ENCODE peak calls at places on chromosome 17, in five cellular contexts. S, W, R, Z and G are unnamed samples.

GRCh38 chr17:13909901-13910519 is 159.3 kb upstream of the COX10 start:
- DNase-seq in S (no peak), W (no peak), R (no peak), Z (no peak), G (no peak)

GRCh38 chr17:66461343-66461995 is 159.1 kb downstream of the PRKCA start:
- DNase-seq in S (no peak), W (no peak), R (no peak), Z (no peak), G (no peak)

GRCh38 chr17:49703557-49704277 is 4.0 kb downstream of the SLC35B1 start:
- DNase-seq in S (peak), W (no peak), R (no peak), Z (no peak), G (no peak)

GRCh38 chr17:29958947-29959657 is 17.7 kb downstream of the EFCAB5 start:
- DNase-seq in S (no peak), W (no peak), R (no peak), Z (no peak), G (no peak)

GRCh38 chr17:30104575-30105339 is 11.9 kb upstream of the NSRP1 start:
- DNase-seq in S (peak), W (peak), R (peak), Z (peak), G (peak)

GRCh38 chr17:16886655-16887322 is 85.1 kb downstream of the TNFRSF13B start:
- DNase-seq in S (no peak), W (no peak), R (peak), Z (no peak), G (no peak)

GRCh38 chr17:67511012-67511411 is 133.9 kb downstream of the PITPNC1 start:
- DNase-seq in S (no peak), W (no peak), R (no peak), Z (no peak), G (no peak)

GRCh38 chr17:4204676-4205075 is 59.1 kb downstream of the ANKFY1 start:
- DNase-seq in S (peak), W (no peak), R (no peak), Z (no peak), G (no peak)

GRCh38 chr17:59425085-59425901 is 93.8 kb downstream of the YPEL2 start:
- DNase-seq in S (peak), W (no peak), R (no peak), Z (no peak), G (no peak)

GRCh38 chr17:66944365-66945203 is 19.9 kb upstream of the CACNG4 start:
- DNase-seq in S (peak), W (no peak), R (no peak), Z (no peak), G (no peak)

GRCh38 chr17:41417576-41418015 is 6.8 kb downstream of the KRT37 start:
- DNase-seq in S (no peak), W (no peak), R (peak), Z (no peak), G (no peak)

GRCh38 chr17:43897827-43898226 is 9.5 kb downstream of the MPP2 start:
- DNase-seq in S (no peak), W (no peak), R (no peak), Z (no peak), G (no peak)

GRCh38 chr17:42759982-42760651 is 910 bp upstream of the RAMP2 start:
- DNase-seq in S (no peak), W (no peak), R (no peak), Z (no peak), G (no peak)

GRCh38 chr17:38693700-38694329 is 11.3 kb upstream of the MLLT6 start:
- DNase-seq in S (peak), W (peak), R (no peak), Z (no peak), G (no peak)

GRCh38 chr17:79831367-79832210 is 7.7 kb downstream of the CBX4 start:
- DNase-seq in S (peak), W (peak), R (no peak), Z (no peak), G (no peak)